ENCODE peak calls at places on chromosome 9, in four cellular contexts. J is WTC11, B is K562, S is HepG2. I is an unnamed sample.
A peak's percentile ranks its signal among the peaks of the same experiment; 100 is the strongest.

GRCh38 chr9:115385383-115386122 is 267.6 kb upstream of the TNC start:
- DNase-seq in J (peak; percentile 16), B (no peak), S (no peak), I (no peak)

GRCh38 chr9:127751269-127752054 is 16.4 kb upstream of the TOR2A start:
- DNase-seq in J (peak; percentile 73), B (peak; percentile 51), S (no peak), I (no peak)

GRCh38 chr9:110143969-110144545 is 63.9 kb downstream of the C9orf152 start:
- DNase-seq in J (no peak), B (no peak), S (no peak), I (no peak)

GRCh38 chr9:93191354-93191660 is 7.4 kb downstream of the WNK2 start:
- DNase-seq in J (no peak), B (no peak), S (no peak), I (no peak)

GRCh38 chr9:38634315-38634714 is 13.9 kb upstream of the ANKRD18A start:
- DNase-seq in J (no peak), B (no peak), S (no peak), I (no peak)

GRCh38 chr9:103304797-103305196 is 309.7 kb downstream of the CYLC2 start:
- DNase-seq in J (no peak), B (no peak), S (no peak), I (no peak)

GRCh38 chr9:5470122-5470521 is 19.8 kb downstream of the CD274 start:
- DNase-seq in J (no peak), B (no peak), S (no peak), I (no peak)

GRCh38 chr9:109520475-109521132 is 22.5 kb upstream of the PTPN3 start:
- DNase-seq in J (peak; percentile 77), B (peak; percentile 73), S (peak; percentile 69), I (peak; percentile 80)

GRCh38 chr9:297104-297794 is 82.6 kb downstream of the DOCK8 start:
- DNase-seq in J (no peak), B (no peak), S (no peak), I (no peak)

GRCh38 chr9:99809586-99810357 is 11.9 kb upstream of the NR4A3 start:
- DNase-seq in J (no peak), B (no peak), S (no peak), I (no peak)
- TF ChIP-seq ELF4 in J (no peak), B (no peak), S (no peak), I (no peak)

DNA sequence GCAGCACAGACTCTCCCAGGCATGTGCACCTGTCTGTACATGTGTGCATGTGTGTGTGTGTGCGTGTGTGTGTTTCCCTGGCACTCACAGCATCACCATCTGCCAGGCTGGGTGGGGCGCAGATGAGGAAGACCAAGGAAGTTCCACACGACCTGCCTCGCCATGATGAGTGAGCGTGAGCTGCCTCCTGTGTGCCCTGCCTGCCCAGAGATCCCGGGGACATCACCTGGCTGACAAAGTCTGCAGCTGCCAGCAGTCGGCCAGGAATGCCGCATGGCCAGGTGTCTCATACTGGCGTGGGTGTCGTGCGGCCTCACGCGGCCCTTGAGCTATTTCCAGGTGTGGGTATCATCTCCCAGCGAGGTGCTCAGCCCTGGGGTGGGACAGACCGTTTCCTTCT is 3.9 kb upstream of the GPSM1 start:
- DNase-seq in J (no peak), B (no peak), S (no peak), I (no peak)
- TF ChIP-seq ELF4 in J (no peak), B (no peak), S (no peak), I (no peak)

GRCh38 chr9:3962467-3962866 is 337.4 kb downstream of the GLIS3 start:
- DNase-seq in J (no peak), B (no peak), S (peak; percentile 80), I (no peak)
- TF ChIP-seq ELF4 in J (no peak), B (no peak), S (no peak), I (no peak)

GRCh38 chr9:129382281-129383004 is 204.4 kb upstream of the IER5L start:
- DNase-seq in J (no peak), B (no peak), S (no peak), I (no peak)

GRCh38 chr9:129384138-129384886 is 206.3 kb upstream of the IER5L start:
- DNase-seq in J (no peak), B (no peak), S (no peak), I (no peak)

GRCh38 chr9:129384887-129385614 is 207.0 kb upstream of the IER5L start:
- DNase-seq in J (no peak), B (no peak), S (no peak), I (no peak)

GRCh38 chr9:129383005-129383414 is 204.9 kb upstream of the IER5L start:
- DNase-seq in J (no peak), B (no peak), S (no peak), I (no peak)

DNA sequence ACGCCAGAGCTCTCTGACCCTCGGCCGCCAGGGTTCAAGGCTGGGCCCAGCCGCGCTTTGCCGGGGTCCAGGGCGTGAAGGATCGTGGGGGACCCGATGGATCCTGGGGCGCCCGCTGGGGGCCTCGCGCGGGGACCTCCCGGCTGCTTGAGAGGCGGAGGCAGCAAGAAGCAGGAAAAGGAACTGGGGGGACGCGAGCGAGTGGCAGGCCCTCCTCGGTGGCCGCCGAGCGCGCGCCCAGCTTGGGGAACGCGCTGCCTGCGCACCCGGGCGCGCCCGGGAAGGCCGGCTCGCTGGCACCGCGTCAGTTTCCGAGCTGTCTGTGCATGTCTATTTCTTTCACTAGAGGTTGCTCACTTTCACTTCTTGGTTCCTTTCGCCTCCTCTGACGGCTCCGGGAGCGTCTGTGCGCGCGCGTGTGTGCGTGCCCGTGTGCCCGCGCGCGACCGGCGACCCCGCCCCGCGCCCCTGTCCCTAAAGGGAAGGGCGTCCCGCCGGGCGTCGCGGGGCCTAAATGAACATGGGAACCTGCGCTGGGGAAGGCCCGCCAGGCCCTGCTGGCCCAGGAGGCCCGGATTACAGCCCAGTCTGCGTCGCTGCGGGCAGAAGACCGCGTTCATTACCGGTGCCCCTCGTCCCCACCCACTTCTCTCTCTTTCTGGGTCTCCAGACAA is 205.5 kb upstream of the IER5L start:
- DNase-seq in J (peak; percentile 51), B (no peak), S (no peak), I (no peak)
- TF ChIP-seq ELF4 in J (no peak), B (no peak), S (no peak), I (no peak)

GRCh38 chr9:18393340-18394130 is 80.4 kb upstream of the ADAMTSL1 start:
- DNase-seq in J (no peak), B (no peak), S (peak; percentile 1), I (peak; percentile 32)
- TF ChIP-seq ELF4 in J (no peak), B (no peak), S (no peak), I (no peak)

I was measured in HEK293T.